ENCODE peak calls at places on chromosome 2, in eight cellular contexts. T is SK-N-SH; J is CD8-positive, alpha-beta memory T cell; Y is fibroblast of lung; H is GM23248; A is astrocyte; W is thoracic aorta; X is ovary. P is an unnamed sample. For H3K4me1, the result is how much of the 10 kb centered on the place peaks cover.

GRCh38 chr2:136235451-136236418 is 117.8 kb upstream of the CXCR4 start:
- DNase-seq in T (no peak), J (no peak), Y (peak), H (peak), A (peak), W (no peak), X (no peak), P (peak)

GRCh38 chr2:202638710-202639109 is 3.9 kb downstream of the FAM117B start:
- DNase-seq in T (no peak), J (no peak), Y (no peak), H (no peak), A (no peak), W (no peak), X (no peak), P (no peak)

GRCh38 chr2:100767224-100767653 is 52.7 kb upstream of the NPAS2 start:
- DNase-seq in T (no peak), J (no peak), Y (peak), H (peak), A (peak), W (no peak), X (no peak), P (no peak)

GRCh38 chr2:61537590-61538178 is 472 bp downstream of the XPO1 start:
- DNase-seq in T (no peak), J (no peak), Y (peak), H (peak), A (no peak), W (peak), X (peak), P (no peak)

GRCh38 chr2:86825728-86826386 is 35.1 kb upstream of the CD8A start:
- DNase-seq in T (no peak), J (peak), Y (no peak), H (no peak), A (no peak), W (no peak), X (no peak), P (no peak)

GRCh38 chr2:218367415-218368149 is 10.9 kb downstream of the CATIP start:
- DNase-seq in T (peak), J (peak), Y (peak), H (peak), A (peak), W (peak), X (peak), P (peak)

GRCh38 chr2:24153478-24153877 is 21.4 kb upstream of the FAM228A start:
- DNase-seq in T (no peak), J (no peak), Y (no peak), H (no peak), A (no peak), W (no peak), X (no peak), P (no peak)

GRCh38 chr2:218961651-218962570 is 2.4 kb downstream of the CDK5R2 start:
- DNase-seq in T (peak), J (no peak), Y (no peak), H (no peak), A (no peak), W (no peak), X (no peak), P (no peak)

GRCh38 chr2:208379192-208379591 is 27.4 kb upstream of the PTH2R start:
- DNase-seq in T (no peak), J (no peak), Y (no peak), H (no peak), A (no peak), W (no peak), X (no peak), P (no peak)

GRCh38 chr2:241703128-241703604 is 1.3 kb downstream of the ING5 start:
- DNase-seq in T (peak), J (no peak), Y (peak), H (peak), A (no peak), W (no peak), X (peak), P (no peak)

GRCh38 chr2:15582645-15583340 is 8.9 kb upstream of the DDX1 start:
- DNase-seq in T (no peak), J (no peak), Y (no peak), H (peak), A (no peak), W (no peak), X (no peak), P (no peak)

GRCh38 chr2:9720352-9721093 is 89.7 kb upstream of the YWHAQ start:
- DNase-seq in T (no peak), J (no peak), Y (no peak), H (no peak), A (no peak), W (no peak), X (no peak), P (no peak)

GRCh38 chr2:130821867-130822266 is 14.8 kb upstream of the ARHGEF4 start:
- DNase-seq in T (no peak), J (no peak), Y (no peak), H (no peak), A (no peak), W (no peak), X (no peak), P (no peak)

GRCh38 chr2:124585277-124585676 is 560.2 kb downstream of the CNTNAP5 start:
- DNase-seq in T (no peak), J (no peak), Y (no peak), H (no peak), A (no peak), W (no peak), X (no peak), P (no peak)

GRCh38 chr2:74002515-74003391 is 18.0 kb downstream of the TET3 start:
- DNase-seq in T (peak), J (peak), Y (peak), H (peak), A (peak), W (no peak), X (peak), P (peak)

GRCh38 chr2:240815761-240816583 is 4.0 kb downstream of the KIF1A start:
- DNase-seq in T (no peak), J (no peak), Y (no peak), H (no peak), A (no peak), W (no peak), X (no peak), P (no peak)

GRCh38 chr2:120708944-120709607 is 26.6 kb upstream of the GLI2 start:
- DNase-seq in T (no peak), J (no peak), Y (no peak), H (no peak), A (no peak), W (no peak), X (no peak), P (no peak)

GRCh38 chr2:119435148-119435952 is 3.7 kb downstream of the TMEM37 start:
- DNase-seq in T (no peak), J (no peak), Y (no peak), H (no peak), A (no peak), W (no peak), X (no peak), P (no peak)

GRCh38 chr2:233799087-233799665 is 21.0 kb downstream of the MROH2A start:
- DNase-seq in T (no peak), J (peak), Y (no peak), H (no peak), A (no peak), W (no peak), X (no peak), P (no peak)

GRCh38 chr2:240818543-240819403 is 1.2 kb downstream of the KIF1A start:
- DNase-seq in T (peak), J (no peak), Y (no peak), H (no peak), A (no peak), W (no peak), X (no peak), P (no peak)

GRCh38 chr2:38432827-38433606 is 55.9 kb upstream of the ATL2 start:
- DNase-seq in T (no peak), J (no peak), Y (no peak), H (no peak), A (no peak), W (no peak), X (no peak), P (no peak)

GRCh38 chr2:225090746-225091145 is 48.5 kb upstream of the DOCK10 start:
- DNase-seq in T (no peak), J (no peak), Y (no peak), H (peak), A (peak), W (no peak), X (no peak), P (no peak)

GRCh38 chr2:133506962-133507361 is 61.3 kb downstream of the NCKAP5 start:
- DNase-seq in T (no peak), J (no peak), Y (no peak), H (no peak), A (no peak), W (no peak), X (no peak), P (no peak)

GRCh38 chr2:67571785-67572718 is 174.9 kb downstream of the ETAA1 start:
- DNase-seq in T (no peak), J (no peak), Y (peak), H (peak), A (peak), W (no peak), X (no peak), P (no peak)

GRCh38 chr2:196538646-196539045 is 100.9 kb upstream of the CCDC150 start:
- DNase-seq in T (no peak), J (no peak), Y (no peak), H (no peak), A (no peak), W (no peak), X (no peak), P (no peak)

GRCh38 chr2:230042195-230042594 is 26.5 kb downstream of the SLC16A14 start:
- DNase-seq in T (no peak), J (no peak), Y (no peak), H (peak), A (no peak), W (no peak), X (no peak), P (no peak)

GRCh38 chr2:11631462-11631861 is 38.5 kb downstream of the NTSR2 start:
- DNase-seq in T (no peak), J (no peak), Y (no peak), H (peak), A (no peak), W (no peak), X (no peak), P (no peak)

GRCh38 chr2:54904836-54905235 is 145.4 kb downstream of the RTN4 start:
- DNase-seq in T (no peak), J (no peak), Y (no peak), H (no peak), A (no peak), W (no peak), X (no peak), P (no peak)

GRCh38 chr2:144431384-144431783 is 88.5 kb downstream of the ZEB2 start:
- DNase-seq in T (no peak), J (no peak), Y (no peak), H (no peak), A (no peak), W (no peak), X (no peak), P (peak)
- H3K4me3 ChIP-seq in T (no peak), J (no peak), Y (no peak), H (no peak), A (no peak), W (peak), X (no peak), P (peak)

GRCh38 chr2:232315049-232315922 is 63.3 kb upstream of the ALPP start:
- DNase-seq in T (no peak), J (peak), Y (peak), H (peak), A (peak), W (peak), X (no peak), P (peak)
- H3K27ac ChIP-seq in T (no peak), J (peak), Y (no peak), H (peak), A (peak), W (no peak), X (no peak), P (no peak)

GRCh38 chr2:239269173-239269865 is 131.5 kb downstream of the HDAC4 start:
- DNase-seq in T (no peak), J (no peak), Y (no peak), H (peak), A (no peak), W (no peak), X (no peak), P (no peak)
- H3K4me1 ChIP-seq in T (under half), J (half or more), Y (under half), H (under half), A (under half), W (under half), X (under half), P (under half)

DNA sequence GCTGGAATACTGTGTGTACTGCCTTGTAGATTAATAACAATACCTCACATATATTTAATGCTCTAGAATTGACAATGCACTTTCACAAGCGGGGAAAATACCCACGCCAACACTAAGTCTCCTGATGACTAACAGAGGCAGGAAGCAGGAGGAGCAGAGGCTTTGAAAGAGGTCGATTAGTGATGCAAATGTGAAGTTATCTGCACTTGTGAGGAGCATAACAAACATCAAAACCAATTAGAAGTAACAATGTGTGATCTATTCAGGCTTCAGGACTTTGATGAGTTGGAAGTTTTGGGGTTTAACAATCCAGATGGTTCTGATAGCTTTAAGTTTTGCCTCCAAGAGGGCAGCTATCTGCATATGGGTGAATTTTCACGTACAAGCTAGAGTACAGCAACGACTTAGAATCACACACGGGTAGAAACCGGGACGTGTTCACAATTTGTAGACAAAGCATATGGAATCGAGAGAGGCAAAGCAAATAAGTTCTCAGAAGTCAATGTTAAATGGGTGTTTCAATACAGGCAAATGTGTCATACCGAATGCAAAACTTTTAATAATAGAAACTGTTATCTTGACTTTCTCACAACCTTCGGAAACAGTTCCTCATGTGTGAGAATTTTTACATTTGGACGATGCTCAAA is 114.5 kb downstream of the METTL8 start:
- DNase-seq in T (no peak), J (peak), Y (no peak), H (peak), A (peak), W (no peak), X (no peak), P (no peak)
- H3K4me3 ChIP-seq in T (no peak), J (peak), Y (no peak), H (no peak), A (no peak), W (no peak), X (no peak), P (no peak)

GRCh38 chr2:68789603-68790002 is 55.0 kb downstream of the ARHGAP25 start:
- DNase-seq in T (no peak), J (no peak), Y (no peak), H (no peak), A (no peak), W (no peak), X (no peak), P (no peak)

GRCh38 chr2:68791914-68792313 is 57.3 kb downstream of the ARHGAP25 start:
- DNase-seq in T (no peak), J (no peak), Y (no peak), H (no peak), A (no peak), W (no peak), X (no peak), P (no peak)

GRCh38 chr2:68796306-68796905 is 61.8 kb downstream of the ARHGAP25 start:
- DNase-seq in T (no peak), J (no peak), Y (peak), H (no peak), A (no peak), W (no peak), X (no peak), P (no peak)

GRCh38 chr2:68784849-68785248 is 50.2 kb downstream of the ARHGAP25 start:
- DNase-seq in T (no peak), J (no peak), Y (peak), H (no peak), A (no peak), W (no peak), X (no peak), P (no peak)

GRCh38 chr2:68790600-68790999 is 56.0 kb downstream of the ARHGAP25 start:
- DNase-seq in T (no peak), J (no peak), Y (no peak), H (no peak), A (no peak), W (no peak), X (no peak), P (no peak)
- H3K27ac ChIP-seq in T (no peak), J (peak), Y (no peak), H (no peak), A (no peak), W (no peak), X (peak), P (no peak)

GRCh38 chr2:25305197-25305596 is 36.5 kb downstream of the DNMT3A start:
- DNase-seq in T (no peak), J (no peak), Y (no peak), H (no peak), A (no peak), W (no peak), X (no peak), P (no peak)
- H3K4me1 ChIP-seq in T (under half), J (half or more), Y (under half), H (under half), A (under half), W (under half), X (under half), P (under half)

GRCh38 chr2:113127646-113128385 is 418 bp downstream of the IL1RN start:
- DNase-seq in T (no peak), J (no peak), Y (no peak), H (no peak), A (no peak), W (no peak), X (no peak), P (no peak)
- H3K4me3 ChIP-seq in T (no peak), J (no peak), Y (no peak), H (no peak), A (no peak), W (peak), X (no peak), P (no peak)

GRCh38 chr2:237412646-237413292 is 1.2 kb downstream of the COL6A3 start:
- DNase-seq in T (no peak), J (no peak), Y (no peak), H (peak), A (no peak), W (no peak), X (peak), P (no peak)

GRCh38 chr2:237411683-237412349 is 2.1 kb downstream of the COL6A3 start:
- DNase-seq in T (no peak), J (no peak), Y (peak), H (peak), A (no peak), W (no peak), X (peak), P (no peak)

GRCh38 chr2:237410949-237411635 is 2.9 kb downstream of the COL6A3 start:
- DNase-seq in T (no peak), J (no peak), Y (no peak), H (peak), A (no peak), W (no peak), X (no peak), P (no peak)

GRCh38 chr2:237413293-237414055 is 490 bp downstream of the COL6A3 start:
- DNase-seq in T (no peak), J (no peak), Y (peak), H (peak), A (no peak), W (no peak), X (peak), P (peak)

GRCh38 chr2:237414056-237414661 is at the start of gene COL6A3:
- DNase-seq in T (no peak), J (no peak), Y (peak), H (peak), A (peak), W (no peak), X (peak), P (peak)
- H3K27ac ChIP-seq in T (peak), J (no peak), Y (peak), H (peak), A (peak), W (peak), X (peak), P (peak)

DNA sequence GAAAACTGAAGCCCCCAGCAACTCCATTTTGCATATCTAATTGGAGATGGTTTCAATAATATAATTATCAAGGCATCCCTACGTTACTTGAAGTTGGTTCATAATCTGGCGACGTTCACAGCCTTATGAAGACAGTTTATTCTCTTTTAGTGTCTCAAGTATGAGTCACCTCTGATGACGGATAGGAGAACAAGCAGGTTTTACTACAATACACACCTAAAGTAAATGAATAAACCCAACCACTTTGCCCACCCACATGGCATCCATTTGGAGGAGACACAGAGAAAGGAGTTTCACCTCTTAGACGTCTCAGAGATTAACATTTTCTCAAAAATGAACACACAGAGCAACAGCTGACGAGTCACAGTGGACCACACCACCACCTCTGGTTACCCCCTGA is 40.8 kb downstream of the BCL11A start:
- DNase-seq in T (no peak), J (no peak), Y (no peak), H (no peak), A (peak), W (no peak), X (no peak), P (no peak)
- H3K4me1 ChIP-seq in T (under half), J (under half), Y (under half), H (under half), A (under half), W (under half), X (under half), P (under half)